ENCODE peak calls at places on chromosomes 2 and 18, in five cellular contexts. H is Peyer's patch, A is astrocyte of the spinal cord, L is pancreas, N is uterus. Q is an unnamed sample.

GRCh38 chr2:120596191-120596781 is 139.4 kb upstream of the GLI2 start:
- DNase-seq in A (no peak), N (no peak), H (peak), L (no peak), Q (no peak)

GRCh38 chr2:239564587-239564986 is 163.8 kb upstream of the HDAC4 start:
- DNase-seq in N (no peak), H (peak), L (no peak), A (no peak), Q (no peak)

GRCh38 chr2:74374509-74375205 is 5.5 kb downstream of the DCTN1 start:
- DNase-seq in A (peak), H (peak), L (peak), N (peak), Q (no peak)

GRCh38 chr2:54092940-54093339 is 22.5 kb upstream of the ACYP2 start:
- DNase-seq in H (no peak), N (no peak), L (no peak), A (no peak), Q (no peak)

GRCh38 chr18:26747131-26747475 is 118.4 kb downstream of the AQP4 start:
- DNase-seq in A (peak), L (no peak), N (no peak), H (no peak), Q (no peak)

GRCh38 chr18:76801567-76802505 is 20.5 kb upstream of the ZNF236 start:
- DNase-seq in A (peak), H (peak), N (peak), L (peak), Q (peak)

GRCh38 chr18:44507729-44508325 is 172.9 kb upstream of the SETBP1 start:
- DNase-seq in L (no peak), H (no peak), N (no peak), A (no peak), Q (no peak)

GRCh38 chr2:62536873-62537547 is 31.0 kb upstream of the TMEM17 start:
- DNase-seq in L (no peak), A (no peak), N (no peak), H (no peak), Q (no peak)

GRCh38 chr18:31596081-31596872 is 4.6 kb downstream of the TTR start:
- DNase-seq in A (peak), L (no peak), N (no peak), H (no peak), Q (no peak)

GRCh38 chr18:49619792-49620191 is 57.9 kb downstream of the LIPG start:
- DNase-seq in A (no peak), H (no peak), L (no peak), N (no peak), Q (no peak)

GRCh38 chr18:42001801-42002200 is 46.8 kb downstream of the PIK3C3 start:
- DNase-seq in H (no peak), A (no peak), N (no peak), L (no peak), Q (no peak)

GRCh38 chr2:104889261-104890091 is 35.6 kb downstream of the POU3F3 start:
- DNase-seq in A (no peak), N (no peak), H (peak), L (no peak), Q (no peak)

GRCh38 chr2:203535784-203536590 is 886 bp upstream of the RAPH1 start:
- DNase-seq in H (no peak), L (no peak), N (no peak), A (peak), Q (no peak)

GRCh38 chr2:109384308-109385271 is 229.2 kb downstream of the SEPTIN10 start:
- DNase-seq in A (no peak), H (peak), L (no peak), N (no peak), Q (no peak)

GRCh38 chr2:150917956-150918713 is 343.5 kb downstream of the RBM43 start:
- DNase-seq in A (no peak), H (no peak), N (no peak), L (no peak), Q (no peak)

GRCh38 chr2:168594778-168595177 is 138.7 kb downstream of the CERS6 start:
- DNase-seq in N (no peak), H (no peak), L (no peak), A (no peak), Q (no peak)

GRCh38 chr2:26068602-26069298 is 34.9 kb downstream of the RAB10 start:
- DNase-seq in A (peak), N (no peak), L (no peak), H (no peak), Q (peak)

GRCh38 chr2:172836386-172837200 is 100.9 kb downstream of the RAPGEF4 start:
- DNase-seq in N (peak), L (no peak), H (no peak), A (peak), Q (no peak)

GRCh38 chr2:42060718-42061619 is 13.1 kb downstream of the PKDCC start:
- DNase-seq in L (no peak), H (peak), A (no peak), N (peak), Q (no peak)

GRCh38 chr2:235021752-235022151 is 69.9 kb downstream of the SH3BP4 start:
- DNase-seq in N (no peak), A (peak), L (no peak), H (no peak), Q (no peak)

GRCh38 chr2:86636842-86637241 is 13.2 kb upstream of the RNF103 start:
- DNase-seq in A (no peak), L (peak), N (no peak), H (no peak), Q (no peak)

GRCh38 chr2:80266231-80266630 is 38.3 kb downstream of the LRRTM1 start:
- DNase-seq in H (no peak), A (no peak), N (no peak), L (no peak), Q (no peak)

GRCh38 chr2:164046040-164046439 is 310.2 kb upstream of the FIGN start:
- DNase-seq in A (no peak), N (no peak), H (no peak), L (no peak), Q (no peak)

GRCh38 chr2:124024491-124025348 is at the start of gene CNTNAP5:
- DNase-seq in N (no peak), L (peak), A (peak), H (peak), Q (no peak)

GRCh38 chr2:238487134-238487533 is 60.4 kb downstream of the ASB1 start:
- DNase-seq in H (no peak), L (no peak), N (no peak), A (no peak), Q (no peak)

DNA sequence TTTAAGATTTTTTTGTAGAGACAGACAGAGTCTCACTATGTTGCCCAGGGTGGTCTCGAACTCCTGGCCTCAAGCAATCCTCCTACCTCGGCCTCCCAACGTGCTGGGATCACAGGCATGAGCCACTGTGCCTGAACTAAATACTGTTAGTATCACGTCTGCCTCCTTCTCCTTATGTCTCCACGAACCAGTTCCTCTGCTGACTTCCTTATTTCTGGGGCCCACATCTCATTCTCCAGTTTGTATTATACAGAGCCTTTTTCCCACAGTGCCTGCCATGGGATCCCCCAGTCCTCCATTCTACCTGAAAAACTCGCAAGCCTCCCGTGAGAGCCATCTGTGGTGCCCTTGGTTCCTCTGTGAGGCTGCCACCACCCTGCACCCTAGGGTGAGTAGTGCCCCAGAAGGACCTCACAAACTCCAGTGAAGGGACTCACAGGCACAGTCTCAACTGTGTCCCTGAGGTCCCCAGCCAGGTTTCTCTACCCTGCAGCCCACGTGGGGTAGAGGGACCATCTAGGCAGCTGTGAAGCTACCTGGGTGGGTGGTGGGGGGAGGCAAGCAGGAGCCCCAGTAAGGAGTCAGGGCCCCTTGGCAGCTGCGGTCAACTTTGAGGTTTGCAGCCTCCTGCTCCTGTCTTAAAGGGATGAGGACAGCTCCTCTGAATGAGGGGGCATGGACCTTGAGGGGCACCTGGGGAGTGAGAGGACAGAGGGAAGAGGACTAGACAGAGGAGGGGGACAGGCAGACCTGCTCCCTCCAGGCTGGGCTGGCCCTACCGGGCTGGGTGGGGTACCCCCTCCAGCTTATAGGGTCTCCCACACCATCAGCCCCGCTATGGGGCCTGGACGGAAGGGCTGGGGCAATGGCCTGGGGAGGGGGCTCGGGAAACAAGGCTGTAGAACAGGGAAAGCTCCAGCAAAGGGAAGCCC is 1.1 kb downstream of the PSTPIP2 start:
- DNase-seq in A (no peak), L (no peak), N (no peak), H (no peak), Q (peak)
- H3K4me3 ChIP-seq in A (peak), L (peak), N (peak), H (peak), Q (peak)

DNA sequence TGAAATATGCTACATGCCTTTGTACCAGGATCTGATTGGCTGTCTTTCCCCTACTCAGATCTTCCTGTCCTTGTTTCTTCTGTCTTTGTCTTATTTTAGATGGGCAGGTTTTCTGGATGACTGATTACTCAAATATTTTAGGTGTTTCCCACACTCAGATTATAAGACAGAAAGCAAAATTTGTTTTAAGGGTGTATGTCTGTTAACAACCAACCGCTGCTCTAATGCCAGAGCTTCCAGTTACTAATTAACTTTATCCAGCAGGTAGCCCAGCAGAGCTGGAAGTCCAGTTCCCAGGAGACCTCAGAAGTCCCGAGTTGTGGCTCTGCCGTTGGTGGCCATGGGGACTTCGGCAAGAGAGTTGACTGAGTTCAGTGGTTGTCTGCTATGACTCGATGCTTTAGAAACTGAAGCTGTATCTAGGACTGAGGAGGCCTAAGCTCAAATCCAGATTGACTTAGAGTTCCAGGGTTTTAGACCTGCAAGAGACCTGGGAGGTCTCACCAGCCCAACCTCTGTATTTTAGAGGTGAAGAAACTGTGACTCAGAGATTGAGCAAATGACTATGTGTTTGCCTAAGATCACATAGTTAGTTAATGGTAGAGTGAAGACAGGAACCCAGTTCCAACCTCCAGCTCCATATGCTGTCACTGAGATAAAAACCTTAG is 7.5 kb downstream of the IL1R2 start:
- DNase-seq in A (no peak), H (no peak), N (no peak), L (peak), Q (no peak)
- H3K4me3 ChIP-seq in A (no peak), H (no peak), N (no peak), L (no peak), Q (no peak)

DNA sequence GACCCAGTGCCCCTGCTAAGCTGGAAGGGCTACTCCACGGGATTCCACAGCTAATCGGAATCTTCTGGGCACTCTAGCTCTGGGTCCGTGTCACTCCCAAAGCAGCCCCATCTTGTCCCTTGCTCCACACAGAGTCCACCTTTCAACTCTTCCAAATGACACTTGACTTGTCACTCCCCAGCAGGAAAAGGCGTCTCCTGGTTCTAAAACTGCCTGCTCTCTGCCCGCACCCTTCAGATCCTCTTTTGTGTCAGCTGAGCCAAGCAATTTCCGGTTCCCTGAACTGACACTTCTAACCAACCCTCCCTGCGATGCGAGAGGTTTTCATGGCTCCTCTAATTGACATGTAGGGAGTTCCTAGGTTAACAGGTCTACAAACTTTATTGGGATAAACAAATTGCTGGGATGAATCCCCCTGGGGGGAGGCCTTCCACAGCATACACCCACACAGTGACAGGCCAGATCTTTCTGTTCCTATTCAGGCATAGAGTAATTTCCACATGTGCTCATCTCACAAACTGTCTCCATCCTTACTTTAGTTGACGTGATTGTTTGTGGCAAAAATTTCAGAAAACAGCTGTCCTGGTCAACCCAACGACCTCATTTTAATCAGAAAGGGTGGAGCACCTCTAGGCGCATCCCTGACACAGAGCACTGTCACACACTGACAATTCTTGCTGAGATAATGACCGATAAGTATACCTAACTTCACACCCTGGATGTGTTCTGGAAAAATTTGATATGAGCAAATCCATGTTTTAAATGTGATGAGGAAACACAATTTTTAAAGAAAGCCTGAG is 104.9 kb downstream of the RBMS1 start:
- DNase-seq in N (no peak), L (no peak), H (no peak), A (no peak), Q (peak)
- H3K4me3 ChIP-seq in N (no peak), L (no peak), H (no peak), A (no peak), Q (peak)

DNA sequence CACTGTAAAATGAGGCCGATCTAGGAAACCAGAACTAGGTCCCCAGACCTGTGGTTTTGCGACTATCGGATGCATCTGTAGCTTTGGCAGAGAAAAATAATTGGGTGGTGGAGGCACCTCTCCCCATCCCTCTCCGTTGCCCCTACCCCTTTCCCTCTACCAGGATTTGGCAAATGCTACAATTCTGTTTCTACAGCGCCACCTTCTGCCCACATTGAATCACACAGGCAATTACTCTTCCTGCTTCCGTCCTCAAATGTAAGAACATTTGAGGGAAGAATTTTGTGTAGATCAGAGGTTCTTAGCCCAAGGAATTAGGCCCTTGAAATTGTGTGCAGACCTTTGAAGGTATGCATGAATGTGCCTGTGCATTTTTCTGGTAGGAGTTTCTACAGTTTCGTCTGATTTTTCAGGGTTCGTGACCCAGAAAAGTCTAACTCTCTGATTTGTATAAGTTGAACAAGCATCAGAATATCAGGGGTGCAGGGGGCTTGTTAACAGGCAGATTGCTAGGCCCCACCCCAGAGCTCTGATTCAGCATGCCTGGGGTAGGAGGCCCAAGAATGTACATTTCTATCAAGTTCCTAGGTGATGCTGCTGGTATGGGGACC is 11.2 kb downstream of the ATP6V1B1 start:
- DNase-seq in N (peak), L (peak), H (no peak), A (peak), Q (peak)
- H3K4me3 ChIP-seq in N (no peak), L (no peak), H (no peak), A (no peak), Q (no peak)